ENCODE peak calls at places on chromosomes 13 and 19, in four cellular contexts. E is mesendoderm, F is anterior cingulate cortex, G is kidney epithelial cell. J is an unnamed sample.
A peak's percentile ranks its signal among the peaks of the same experiment; 100 is the strongest.

GRCh38 chr13:32282096-32282711 is 33.0 kb downstream of the ZAR1L start:
- DNase-seq in E (no peak), F (no peak), G (no peak), J (no peak)

GRCh38 chr13:106858910-106859309 is 291.0 kb upstream of the ARGLU1 start:
- DNase-seq in E (peak; percentile 79), F (no peak), G (no peak), J (peak; percentile 92)

GRCh38 chr19:10782795-10783194 is 53.2 kb downstream of the TMED1 start:
- DNase-seq in E (no peak), F (no peak), G (no peak), J (no peak)

GRCh38 chr13:111401755-111402154 is 81.3 kb downstream of the TEX29 start:
- DNase-seq in E (no peak), F (no peak), G (no peak), J (no peak)

GRCh38 chr19:1399079-1399478 is 2.3 kb downstream of the GAMT start:
- DNase-seq in E (no peak), F (no peak), G (no peak), J (no peak)

GRCh38 chr19:42129399-42130253 is 2.6 kb downstream of the POU2F2 start:
- DNase-seq in E (no peak), F (peak; percentile 22), G (no peak), J (no peak)

GRCh38 chr13:81738364-81738763 is 1397.4 kb upstream of the SPRY2 start:
- DNase-seq in E (no peak), F (no peak), G (peak; percentile 2), J (no peak)

GRCh38 chr13:67023088-67023893 is 206.8 kb downstream of the PCDH9 start:
- DNase-seq in E (peak; percentile 61), F (no peak), G (peak; percentile 96), J (peak; percentile 61)

GRCh38 chr19:39398297-39398864 is 7.2 kb downstream of the MED29 start:
- DNase-seq in E (no peak), F (peak; percentile 26), G (no peak), J (no peak)

GRCh38 chr19:13010038-13010991 is 15.0 kb downstream of the NFIX start:
- DNase-seq in E (no peak), F (no peak), G (no peak), J (peak; percentile 58)

GRCh38 chr19:28309072-28309471 is 903.9 kb downstream of the UQCRFS1 start:
- DNase-seq in E (no peak), F (no peak), G (no peak), J (no peak)

GRCh38 chr19:34556500-34556899 is 74.9 kb downstream of the WTIP start:
- DNase-seq in E (peak; percentile 13), F (no peak), G (no peak), J (peak; percentile 75)

GRCh38 chr19:41928221-41928683 is at the start of gene ERFL:
- DNase-seq in E (no peak), F (no peak), G (no peak), J (peak; percentile 50)

GRCh38 chr19:40605201-40605971 is 4.2 kb downstream of the LTBP4 start:
- DNase-seq in E (peak; percentile 79), F (peak; percentile 57), G (no peak), J (peak; percentile 75)

GRCh38 chr13:44420376-44421220 is 47.0 kb downstream of the SERP2 start:
- DNase-seq in E (peak; percentile 51), F (no peak), G (no peak), J (peak; percentile 49)

GRCh38 chr13:51912511-51913225 is 50.9 kb downstream of the CCDC70 start:
- DNase-seq in E (no peak), F (no peak), G (no peak), J (no peak)

GRCh38 chr19:17938092-17938845 is 5.5 kb downstream of the CCDC124 start:
- DNase-seq in E (peak; percentile 74), F (peak; percentile 76), G (peak; percentile 63), J (peak; percentile 82)

GRCh38 chr19:33134571-33135041 is 2.7 kb downstream of the WDR88 start:
- DNase-seq in E (peak; percentile 41), F (no peak), G (no peak), J (peak; percentile 71)

GRCh38 chr19:42246869-42247630 is 4.6 kb upstream of the GSK3A start:
- DNase-seq in E (no peak), F (no peak), G (no peak), J (no peak)

GRCh38 chr19:56873493-56873892 is 33.0 kb upstream of the PEG3 start:
- DNase-seq in E (no peak), F (no peak), G (no peak), J (no peak)

GRCh38 chr13:31209172-31209818 is 9.5 kb downstream of the B3GLCT start:
- DNase-seq in E (peak; percentile 77), F (peak; percentile 64), G (no peak), J (peak; percentile 43)

GRCh38 chr19:43481701-43482100 is 16.3 kb upstream of the LYPD3 start:
- DNase-seq in E (no peak), F (no peak), G (no peak), J (no peak)

GRCh38 chr13:99496322-99497142 is 4.7 kb upstream of the TM9SF2 start:
- DNase-seq in E (peak; percentile 14), F (peak; percentile 21), G (no peak), J (peak; percentile 67)

GRCh38 chr19:38031423-38031770 is 124.4 kb downstream of the SIPA1L3 start:
- DNase-seq in E (no peak), F (no peak), G (no peak), J (no peak)

GRCh38 chr13:80133631-80134083 is 207.3 kb downstream of the SPRY2 start:
- DNase-seq in E (peak; percentile 13), F (no peak), G (no peak), J (no peak)

GRCh38 chr19:39390460-39390758 is 497 bp downstream of the PAF1 start:
- DNase-seq in E (no peak), F (no peak), G (no peak), J (no peak)

GRCh38 chr19:3608079-3608641 is 1.5 kb upstream of the TBXA2R start:
- DNase-seq in E (no peak), F (no peak), G (no peak), J (no peak)

GRCh38 chr19:12806242-12807131 is at the start of gene RNASEH2A:
- DNase-seq in E (peak; percentile 94), F (peak; percentile 92), G (peak; percentile 65), J (peak; percentile 95)

GRCh38 chr13:106535552-106536243 is at the start of gene EFNB2:
- DNase-seq in E (peak; percentile 97), F (peak; percentile 92), G (peak; percentile 65), J (peak; percentile 91)

GRCh38 chr19:55442372-55443044 is 592 bp downstream of the SHISA7 start:
- DNase-seq in E (no peak), F (peak; percentile 20), G (no peak), J (peak; percentile 62)

GRCh38 chr13:39682788-39683187 is 27.3 kb downstream of the COG6 start:
- DNase-seq in E (no peak), F (no peak), G (no peak), J (no peak)

GRCh38 chr13:21949818-21950429 is 279.1 kb downstream of the FGF9 start:
- DNase-seq in E (no peak), F (no peak), G (no peak), J (no peak)

GRCh38 chr19:37933965-37934364 is 27.0 kb downstream of the SIPA1L3 start:
- DNase-seq in E (peak; percentile 41), F (no peak), G (no peak), J (no peak)

J was measured in GM23338.